ENCODE peak calls at places on chromosomes 6 and 20, in six cellular contexts. One of them, this sample, is unnamed.

GRCh38 chr6:35727206-35727934 is 9.5 kb upstream of the ARMC12 start:
- DNase-seq in amniotic stem cell: no peak
- DNase-seq in activated B cell treated with CpG ODN at 0.5 μM for 24 hours: no peak
- DNase-seq in NCI-H748 treated with DMSO at 0.1 percent for 48 hours: peak; percentile 67
- DNase-seq in stimulated activated CD4-positive, alpha-beta T cell treated with anti-CD3 and anti-CD28 coated beads, Interleukin-2, amount 100 ng/mL, for 24 hours: peak; percentile 53
- DNase-seq in substantia nigra: peak; percentile 81
- DNase-seq in this sample: peak; percentile 80

GRCh38 chr6:10831609-10832008 is 6.7 kb downstream of the MAK start:
- DNase-seq in amniotic stem cell: no peak
- DNase-seq in activated B cell treated with CpG ODN at 0.5 μM for 24 hours: no peak
- DNase-seq in NCI-H748 treated with DMSO at 0.1 percent for 48 hours: no peak
- DNase-seq in stimulated activated CD4-positive, alpha-beta T cell treated with anti-CD3 and anti-CD28 coated beads, Interleukin-2, amount 100 ng/mL, for 24 hours: no peak
- DNase-seq in substantia nigra: no peak
- DNase-seq in this sample: no peak

GRCh38 chr6:91562955-91563354 is 976.1 kb upstream of the MAP3K7 start:
- DNase-seq in amniotic stem cell: no peak
- DNase-seq in activated B cell treated with CpG ODN at 0.5 μM for 24 hours: no peak
- DNase-seq in NCI-H748 treated with DMSO at 0.1 percent for 48 hours: no peak
- DNase-seq in stimulated activated CD4-positive, alpha-beta T cell treated with anti-CD3 and anti-CD28 coated beads, Interleukin-2, amount 100 ng/mL, for 24 hours: no peak
- DNase-seq in substantia nigra: no peak
- DNase-seq in this sample: no peak

GRCh38 chr6:111559193-111560097 is 46.2 kb downstream of the TRAF3IP2 start:
- DNase-seq in amniotic stem cell: no peak
- DNase-seq in activated B cell treated with CpG ODN at 0.5 μM for 24 hours: no peak
- DNase-seq in NCI-H748 treated with DMSO at 0.1 percent for 48 hours: no peak
- DNase-seq in stimulated activated CD4-positive, alpha-beta T cell treated with anti-CD3 and anti-CD28 coated beads, Interleukin-2, amount 100 ng/mL, for 24 hours: no peak
- DNase-seq in substantia nigra: no peak
- DNase-seq in this sample: no peak

GRCh38 chr6:123085403-123085802 is 89.4 kb downstream of the CLVS2 start:
- DNase-seq in amniotic stem cell: no peak
- DNase-seq in activated B cell treated with CpG ODN at 0.5 μM for 24 hours: no peak
- DNase-seq in NCI-H748 treated with DMSO at 0.1 percent for 48 hours: no peak
- DNase-seq in stimulated activated CD4-positive, alpha-beta T cell treated with anti-CD3 and anti-CD28 coated beads, Interleukin-2, amount 100 ng/mL, for 24 hours: no peak
- DNase-seq in substantia nigra: no peak
- DNase-seq in this sample: no peak

GRCh38 chr6:170456886-170457698 is 96.0 kb downstream of the PSMB1 start:
- DNase-seq in amniotic stem cell: no peak
- DNase-seq in activated B cell treated with CpG ODN at 0.5 μM for 24 hours: no peak
- DNase-seq in NCI-H748 treated with DMSO at 0.1 percent for 48 hours: no peak
- DNase-seq in stimulated activated CD4-positive, alpha-beta T cell treated with anti-CD3 and anti-CD28 coated beads, Interleukin-2, amount 100 ng/mL, for 24 hours: no peak
- DNase-seq in substantia nigra: no peak
- DNase-seq in this sample: no peak

GRCh38 chr20:208937-209566 is 18.0 kb upstream of the DEFB129 start:
- DNase-seq in amniotic stem cell: peak; percentile 46
- DNase-seq in activated B cell treated with CpG ODN at 0.5 μM for 24 hours: no peak
- DNase-seq in NCI-H748 treated with DMSO at 0.1 percent for 48 hours: peak; percentile 53
- DNase-seq in stimulated activated CD4-positive, alpha-beta T cell treated with anti-CD3 and anti-CD28 coated beads, Interleukin-2, amount 100 ng/mL, for 24 hours: no peak
- DNase-seq in substantia nigra: no peak
- DNase-seq in this sample: no peak

GRCh38 chr6:22828179-22829062 is 259.1 kb downstream of the HDGFL1 start:
- DNase-seq in amniotic stem cell: peak; percentile 85
- DNase-seq in activated B cell treated with CpG ODN at 0.5 μM for 24 hours: no peak
- DNase-seq in NCI-H748 treated with DMSO at 0.1 percent for 48 hours: peak; percentile 95
- DNase-seq in stimulated activated CD4-positive, alpha-beta T cell treated with anti-CD3 and anti-CD28 coated beads, Interleukin-2, amount 100 ng/mL, for 24 hours: no peak
- DNase-seq in substantia nigra: no peak
- DNase-seq in this sample: peak; percentile 36

GRCh38 chr20:45798935-45799642 is 7.3 kb downstream of the DNTTIP1 start:
- DNase-seq in amniotic stem cell: no peak
- DNase-seq in activated B cell treated with CpG ODN at 0.5 μM for 24 hours: peak; percentile 25
- DNase-seq in NCI-H748 treated with DMSO at 0.1 percent for 48 hours: peak; percentile 11
- DNase-seq in stimulated activated CD4-positive, alpha-beta T cell treated with anti-CD3 and anti-CD28 coated beads, Interleukin-2, amount 100 ng/mL, for 24 hours: peak; percentile 64
- DNase-seq in substantia nigra: peak; percentile 17
- DNase-seq in this sample: no peak

GRCh38 chr6:118712955-118713354 is 61.6 kb upstream of the CEP85L start:
- DNase-seq in amniotic stem cell: no peak
- DNase-seq in activated B cell treated with CpG ODN at 0.5 μM for 24 hours: no peak
- DNase-seq in NCI-H748 treated with DMSO at 0.1 percent for 48 hours: no peak
- DNase-seq in stimulated activated CD4-positive, alpha-beta T cell treated with anti-CD3 and anti-CD28 coated beads, Interleukin-2, amount 100 ng/mL, for 24 hours: no peak
- DNase-seq in substantia nigra: no peak
- DNase-seq in this sample: no peak

This sample was measured in left lung.